ENCODE peak calls at places on chromosome 19, in nine cellular contexts. One of them, this sample, is unnamed. For H3K4me1, the result is how much of the 10 kb centered on the place peaks cover.

GRCh38 chr19:35756373-35757230 is at the start of gene HSPB6:
- DNase-seq in body of pancreas: no peak
- DNase-seq in transverse colon: peak
- DNase-seq in SK-N-SH: no peak
- DNase-seq in H9: peak
- DNase-seq in GM23338: peak
- DNase-seq in right lobe of liver: peak
- DNase-seq in pancreas: no peak
- DNase-seq in left ventricle myocardium inferior: peak
- DNase-seq in this sample: no peak

GRCh38 chr19:39474139-39474620 is 6.5 kb upstream of the TIMM50 start:
- DNase-seq in body of pancreas: peak
- DNase-seq in transverse colon: peak
- DNase-seq in SK-N-SH: peak
- DNase-seq in H9: peak
- DNase-seq in GM23338: peak
- DNase-seq in right lobe of liver: peak
- DNase-seq in pancreas: peak
- DNase-seq in left ventricle myocardium inferior: peak
- DNase-seq in this sample: peak

GRCh38 chr19:41226053-41226873 is 7.2 kb downstream of the AXL start:
- DNase-seq in body of pancreas: peak
- DNase-seq in transverse colon: peak
- DNase-seq in SK-N-SH: peak
- DNase-seq in H9: peak
- DNase-seq in GM23338: peak
- DNase-seq in right lobe of liver: peak
- DNase-seq in pancreas: peak
- DNase-seq in left ventricle myocardium inferior: peak
- DNase-seq in this sample: peak

GRCh38 chr19:58054792-58055482 is 4.1 kb upstream of the ZNF135 start:
- DNase-seq in body of pancreas: peak
- DNase-seq in transverse colon: peak
- DNase-seq in SK-N-SH: no peak
- DNase-seq in H9: peak
- DNase-seq in GM23338: peak
- DNase-seq in right lobe of liver: no peak
- DNase-seq in pancreas: no peak
- DNase-seq in left ventricle myocardium inferior: peak
- DNase-seq in this sample: no peak

GRCh38 chr19:51602189-51602854 is 27.9 kb downstream of the SIGLEC5 start:
- DNase-seq in body of pancreas: no peak
- DNase-seq in transverse colon: peak
- DNase-seq in SK-N-SH: no peak
- DNase-seq in H9: no peak
- DNase-seq in GM23338: peak
- DNase-seq in right lobe of liver: no peak
- DNase-seq in pancreas: peak
- DNase-seq in left ventricle myocardium inferior: no peak
- DNase-seq in this sample: no peak

GRCh38 chr19:52778811-52779210 is 7.8 kb downstream of the ZNF600 start:
- DNase-seq in body of pancreas: no peak
- DNase-seq in transverse colon: no peak
- DNase-seq in SK-N-SH: no peak
- DNase-seq in H9: no peak
- DNase-seq in GM23338: no peak
- DNase-seq in right lobe of liver: no peak
- DNase-seq in pancreas: no peak
- DNase-seq in left ventricle myocardium inferior: no peak
- DNase-seq in this sample: no peak

GRCh38 chr19:42175952-42176648 is 41.4 kb downstream of the DEDD2 start:
- DNase-seq in body of pancreas: no peak
- DNase-seq in transverse colon: no peak
- DNase-seq in SK-N-SH: peak
- DNase-seq in H9: peak
- DNase-seq in GM23338: peak
- DNase-seq in right lobe of liver: no peak
- DNase-seq in pancreas: no peak
- DNase-seq in left ventricle myocardium inferior: no peak
- DNase-seq in this sample: no peak

GRCh38 chr19:41195675-41196497 is 2.9 kb downstream of the CYP2S1 start:
- DNase-seq in body of pancreas: peak
- DNase-seq in transverse colon: no peak
- DNase-seq in SK-N-SH: no peak
- DNase-seq in H9: no peak
- DNase-seq in GM23338: no peak
- DNase-seq in right lobe of liver: no peak
- DNase-seq in pancreas: no peak
- DNase-seq in left ventricle myocardium inferior: no peak
- DNase-seq in this sample: no peak

GRCh38 chr19:49555600-49556411 is 24.6 kb downstream of the NOSIP start:
- DNase-seq in body of pancreas: peak
- DNase-seq in transverse colon: peak
- DNase-seq in SK-N-SH: peak
- DNase-seq in H9: peak
- DNase-seq in GM23338: peak
- DNase-seq in right lobe of liver: peak
- DNase-seq in pancreas: peak
- DNase-seq in left ventricle myocardium inferior: peak
- DNase-seq in this sample: peak

GRCh38 chr19:12841094-12841493 is 2.8 kb downstream of the MAST1 start:
- DNase-seq in body of pancreas: peak
- DNase-seq in transverse colon: no peak
- DNase-seq in SK-N-SH: peak
- DNase-seq in H9: peak
- DNase-seq in GM23338: peak
- DNase-seq in right lobe of liver: no peak
- DNase-seq in pancreas: peak
- DNase-seq in left ventricle myocardium inferior: no peak
- DNase-seq in this sample: no peak

GRCh38 chr19:13051581-13052165 is 51.0 kb downstream of the LYL1 start:
- DNase-seq in body of pancreas: peak
- DNase-seq in transverse colon: peak
- DNase-seq in SK-N-SH: no peak
- DNase-seq in H9: peak
- DNase-seq in GM23338: peak
- DNase-seq in right lobe of liver: no peak
- DNase-seq in pancreas: no peak
- DNase-seq in left ventricle myocardium inferior: peak
- DNase-seq in this sample: peak

GRCh38 chr19:39296906-39297305 is 699 bp downstream of the IFNL1 start:
- DNase-seq in body of pancreas: no peak
- DNase-seq in transverse colon: no peak
- DNase-seq in SK-N-SH: no peak
- DNase-seq in H9: no peak
- DNase-seq in GM23338: no peak
- DNase-seq in right lobe of liver: no peak
- DNase-seq in pancreas: no peak
- DNase-seq in left ventricle myocardium inferior: no peak
- DNase-seq in this sample: no peak

GRCh38 chr19:32708457-32708856 is 11.1 kb upstream of the TDRD12 start:
- DNase-seq in body of pancreas: no peak
- DNase-seq in transverse colon: no peak
- DNase-seq in SK-N-SH: no peak
- DNase-seq in H9: no peak
- DNase-seq in GM23338: no peak
- DNase-seq in right lobe of liver: no peak
- DNase-seq in pancreas: no peak
- DNase-seq in left ventricle myocardium inferior: no peak
- DNase-seq in this sample: no peak

GRCh38 chr19:46298477-46299003 is 1.7 kb downstream of the HIF3A start:
- DNase-seq in body of pancreas: no peak
- DNase-seq in transverse colon: no peak
- DNase-seq in SK-N-SH: no peak
- DNase-seq in H9: no peak
- DNase-seq in GM23338: peak
- DNase-seq in right lobe of liver: no peak
- DNase-seq in pancreas: no peak
- DNase-seq in left ventricle myocardium inferior: no peak
- DNase-seq in this sample: no peak
- H3K4me1 ChIP-seq in body of pancreas: half or more
- H3K4me1 ChIP-seq in transverse colon: half or more
- H3K4me1 ChIP-seq in SK-N-SH: under half
- H3K4me1 ChIP-seq in H9: under half
- H3K4me1 ChIP-seq in GM23338: under half
- H3K4me1 ChIP-seq in right lobe of liver: under half
- H3K4me1 ChIP-seq in pancreas: under half
- H3K4me1 ChIP-seq in left ventricle myocardium inferior: half or more
- H3K4me1 ChIP-seq in this sample: under half

GRCh38 chr19:55650602-55651230 is 2.7 kb downstream of the CCDC106 start:
- DNase-seq in body of pancreas: no peak
- DNase-seq in transverse colon: no peak
- DNase-seq in SK-N-SH: peak
- DNase-seq in H9: no peak
- DNase-seq in GM23338: no peak
- DNase-seq in right lobe of liver: no peak
- DNase-seq in pancreas: peak
- DNase-seq in left ventricle myocardium inferior: no peak
- DNase-seq in this sample: no peak

GRCh38 chr19:55651236-55651635 is 3.2 kb downstream of the CCDC106 start:
- DNase-seq in body of pancreas: no peak
- DNase-seq in transverse colon: no peak
- DNase-seq in SK-N-SH: no peak
- DNase-seq in H9: no peak
- DNase-seq in GM23338: no peak
- DNase-seq in right lobe of liver: no peak
- DNase-seq in pancreas: peak
- DNase-seq in left ventricle myocardium inferior: no peak
- DNase-seq in this sample: no peak

GRCh38 chr19:55654323-55654832 is 457 bp upstream of the U2AF2 start:
- DNase-seq in body of pancreas: peak
- DNase-seq in transverse colon: peak
- DNase-seq in SK-N-SH: peak
- DNase-seq in H9: peak
- DNase-seq in GM23338: peak
- DNase-seq in right lobe of liver: peak
- DNase-seq in pancreas: peak
- DNase-seq in left ventricle myocardium inferior: peak
- DNase-seq in this sample: peak

GRCh38 chr19:55653651-55654322 is 1.0 kb upstream of the U2AF2 start:
- DNase-seq in body of pancreas: peak
- DNase-seq in transverse colon: peak
- DNase-seq in SK-N-SH: peak
- DNase-seq in H9: peak
- DNase-seq in GM23338: peak
- DNase-seq in right lobe of liver: peak
- DNase-seq in pancreas: peak
- DNase-seq in left ventricle myocardium inferior: peak
- DNase-seq in this sample: peak

GRCh38 chr19:55652311-55653078 is 2.3 kb upstream of the U2AF2 start:
- DNase-seq in body of pancreas: no peak
- DNase-seq in transverse colon: no peak
- DNase-seq in SK-N-SH: no peak
- DNase-seq in H9: peak
- DNase-seq in GM23338: peak
- DNase-seq in right lobe of liver: no peak
- DNase-seq in pancreas: peak
- DNase-seq in left ventricle myocardium inferior: no peak
- DNase-seq in this sample: peak
- TF ChIP-seq CTCF in body of pancreas: no peak
- TF ChIP-seq CTCF in transverse colon: no peak
- TF ChIP-seq CTCF in SK-N-SH: no peak
- TF ChIP-seq CTCF in H9: no peak
- TF ChIP-seq CTCF in GM23338: no peak
- TF ChIP-seq CTCF in right lobe of liver: no peak
- TF ChIP-seq CTCF in pancreas: no peak
- TF ChIP-seq CTCF in left ventricle myocardium inferior: no peak
- TF ChIP-seq CTCF in this sample: no peak

GRCh38 chr19:15262011-15262410 is 29.8 kb upstream of the EPHX3 start:
- DNase-seq in body of pancreas: peak
- DNase-seq in transverse colon: no peak
- DNase-seq in SK-N-SH: no peak
- DNase-seq in H9: no peak
- DNase-seq in GM23338: no peak
- DNase-seq in right lobe of liver: no peak
- DNase-seq in pancreas: peak
- DNase-seq in left ventricle myocardium inferior: no peak
- DNase-seq in this sample: no peak

GRCh38 chr19:15264933-15265206 is 32.6 kb upstream of the EPHX3 start:
- DNase-seq in body of pancreas: no peak
- DNase-seq in transverse colon: no peak
- DNase-seq in SK-N-SH: no peak
- DNase-seq in H9: no peak
- DNase-seq in GM23338: no peak
- DNase-seq in right lobe of liver: no peak
- DNase-seq in pancreas: no peak
- DNase-seq in left ventricle myocardium inferior: no peak
- DNase-seq in this sample: no peak

GRCh38 chr19:15264061-15264932 is 32.0 kb upstream of the EPHX3 start:
- DNase-seq in body of pancreas: peak
- DNase-seq in transverse colon: peak
- DNase-seq in SK-N-SH: peak
- DNase-seq in H9: peak
- DNase-seq in GM23338: peak
- DNase-seq in right lobe of liver: peak
- DNase-seq in pancreas: peak
- DNase-seq in left ventricle myocardium inferior: peak
- DNase-seq in this sample: peak

GRCh38 chr19:15265214-15265613 is 33.0 kb upstream of the EPHX3 start:
- DNase-seq in body of pancreas: no peak
- DNase-seq in transverse colon: no peak
- DNase-seq in SK-N-SH: no peak
- DNase-seq in H9: no peak
- DNase-seq in GM23338: no peak
- DNase-seq in right lobe of liver: no peak
- DNase-seq in pancreas: no peak
- DNase-seq in left ventricle myocardium inferior: no peak
- DNase-seq in this sample: no peak

DNA sequence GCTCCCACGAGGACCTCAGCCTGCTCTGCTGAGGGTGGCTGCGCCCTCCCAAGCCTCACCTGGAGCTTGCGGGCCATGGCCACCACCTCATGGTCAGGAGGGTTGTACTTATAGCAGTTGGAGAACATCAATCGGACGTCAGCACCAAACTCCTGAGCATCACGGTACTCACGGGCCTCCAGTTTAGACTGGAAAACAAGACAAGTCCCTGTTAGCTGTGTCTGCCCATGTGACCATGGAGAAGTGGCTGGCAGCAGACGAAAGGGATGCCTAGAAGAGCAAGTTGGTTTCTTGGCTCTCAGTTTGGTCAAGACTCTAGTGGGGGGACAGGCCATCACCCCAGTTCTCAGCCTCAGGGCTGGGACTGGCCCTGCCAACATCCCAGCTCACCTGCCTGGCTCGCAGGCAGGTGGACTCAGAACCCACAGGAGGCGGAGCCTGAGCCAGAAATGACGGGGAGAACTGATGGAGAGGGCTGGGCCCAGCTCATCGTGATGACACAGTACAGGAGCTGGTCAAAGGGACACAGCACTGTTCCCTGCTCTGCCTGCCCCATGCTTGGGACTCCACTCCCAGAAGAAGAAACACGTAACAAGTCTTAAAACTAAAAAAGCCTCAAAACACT is 31.2 kb upstream of the EPHX3 start:
- DNase-seq in body of pancreas: no peak
- DNase-seq in transverse colon: no peak
- DNase-seq in SK-N-SH: no peak
- DNase-seq in H9: no peak
- DNase-seq in GM23338: no peak
- DNase-seq in right lobe of liver: no peak
- DNase-seq in pancreas: no peak
- DNase-seq in left ventricle myocardium inferior: no peak
- DNase-seq in this sample: no peak
- H3K27ac ChIP-seq in body of pancreas: peak
- H3K27ac ChIP-seq in transverse colon: peak
- H3K27ac ChIP-seq in SK-N-SH: no peak
- H3K27ac ChIP-seq in H9: no peak
- H3K27ac ChIP-seq in GM23338: no peak
- H3K27ac ChIP-seq in right lobe of liver: peak
- H3K27ac ChIP-seq in pancreas: peak
- H3K27ac ChIP-seq in left ventricle myocardium inferior: peak
- H3K27ac ChIP-seq in this sample: no peak

GRCh38 chr19:5958074-5958850 is 19.7 kb downstream of the RANBP3 start:
- DNase-seq in body of pancreas: no peak
- DNase-seq in transverse colon: no peak
- DNase-seq in SK-N-SH: peak
- DNase-seq in H9: no peak
- DNase-seq in GM23338: no peak
- DNase-seq in right lobe of liver: no peak
- DNase-seq in pancreas: no peak
- DNase-seq in left ventricle myocardium inferior: no peak
- DNase-seq in this sample: no peak
- H3K4me1 ChIP-seq in body of pancreas: half or more
- H3K4me1 ChIP-seq in transverse colon: half or more
- H3K4me1 ChIP-seq in SK-N-SH: under half
- H3K4me1 ChIP-seq in H9: under half
- H3K4me1 ChIP-seq in GM23338: half or more
- H3K4me1 ChIP-seq in right lobe of liver: half or more
- H3K4me1 ChIP-seq in pancreas: half or more
- H3K4me1 ChIP-seq in left ventricle myocardium inferior: half or more
- H3K4me1 ChIP-seq in this sample: half or more